ENCODE peak calls at places on chromosome 11, in five cellular contexts. P is stomach, A is HCT116, F is astrocyte of the spinal cord, W is type B pancreatic cell. Y is an unnamed sample.

GRCh38 chr11:77200869-77201268 is 72.8 kb downstream of the MYO7A start:
- DNase-seq in F (no peak), P (peak), A (no peak), W (no peak), Y (no peak)

GRCh38 chr11:92739020-92739419 is 230.4 kb upstream of the MTNR1B start:
- DNase-seq in P (no peak), F (peak), A (no peak), W (no peak), Y (no peak)

GRCh38 chr11:130916910-130917309 is 631 bp upstream of the SNX19 start:
- DNase-seq in A (no peak), F (no peak), P (no peak), W (no peak), Y (no peak)

GRCh38 chr11:130325691-130326090 is 11.0 kb upstream of the ZBTB44 start:
- DNase-seq in F (no peak), P (no peak), A (no peak), W (no peak), Y (no peak)

GRCh38 chr11:19879309-19880087 is 166.9 kb downstream of the NAV2 start:
- DNase-seq in P (no peak), A (no peak), F (no peak), W (no peak), Y (no peak)

GRCh38 chr11:83157755-83158473 is 983 bp downstream of the PCF11 start:
- DNase-seq in W (no peak), A (no peak), F (peak), P (peak), Y (no peak)

GRCh38 chr11:37786214-37786755 is 1188.2 kb upstream of the RAG2 start:
- DNase-seq in A (no peak), F (peak), P (no peak), W (no peak), Y (no peak)

GRCh38 chr11:103845331-103845730 is 191.1 kb upstream of the DDI1 start:
- DNase-seq in W (no peak), A (no peak), F (no peak), P (no peak), Y (no peak)

GRCh38 chr11:104534268-104534667 is 364.0 kb downstream of the CASP12 start:
- DNase-seq in A (no peak), F (peak), W (no peak), P (no peak), Y (peak)

GRCh38 chr11:23233075-23233474 is 372.8 kb upstream of the CCDC179 start:
- DNase-seq in A (no peak), P (no peak), F (peak), W (no peak), Y (peak)

GRCh38 chr11:100957499-100957898 is 172.1 kb downstream of the PGR start:
- DNase-seq in F (no peak), A (no peak), W (no peak), P (no peak), Y (no peak)

DNA sequence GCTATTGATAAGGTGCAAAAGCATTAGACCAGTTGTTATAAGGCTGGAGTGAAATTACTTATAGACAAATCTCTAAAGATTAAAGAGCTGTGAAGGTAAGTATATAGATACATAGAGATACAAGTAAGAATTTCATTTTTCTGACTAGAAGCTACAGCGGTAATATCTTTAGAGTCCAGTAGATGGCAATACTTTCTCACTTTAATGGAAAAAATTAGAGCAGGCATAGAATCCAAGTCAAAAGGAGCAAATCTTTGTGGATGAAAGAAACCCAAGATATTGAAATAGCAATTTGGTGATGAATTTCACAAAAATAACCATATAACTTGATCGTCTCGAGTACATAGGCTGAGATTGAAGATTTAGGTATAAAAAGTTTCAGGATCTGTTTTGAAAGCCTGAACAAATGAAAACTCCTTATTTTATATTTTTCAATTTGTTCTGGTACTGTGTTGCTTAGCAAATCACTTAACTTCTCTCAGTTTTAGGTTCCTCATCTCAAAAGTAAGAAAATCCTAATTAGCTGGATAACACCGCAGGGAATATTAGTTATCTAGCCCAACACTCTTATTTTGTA is 81.9 kb downstream of the UVRAG start:
- DNase-seq in P (no peak), F (peak), A (peak), W (no peak), Y (peak)
- TF ChIP-seq CTCF in P (peak), F (peak), A (peak), W (peak), Y (peak)

DNA sequence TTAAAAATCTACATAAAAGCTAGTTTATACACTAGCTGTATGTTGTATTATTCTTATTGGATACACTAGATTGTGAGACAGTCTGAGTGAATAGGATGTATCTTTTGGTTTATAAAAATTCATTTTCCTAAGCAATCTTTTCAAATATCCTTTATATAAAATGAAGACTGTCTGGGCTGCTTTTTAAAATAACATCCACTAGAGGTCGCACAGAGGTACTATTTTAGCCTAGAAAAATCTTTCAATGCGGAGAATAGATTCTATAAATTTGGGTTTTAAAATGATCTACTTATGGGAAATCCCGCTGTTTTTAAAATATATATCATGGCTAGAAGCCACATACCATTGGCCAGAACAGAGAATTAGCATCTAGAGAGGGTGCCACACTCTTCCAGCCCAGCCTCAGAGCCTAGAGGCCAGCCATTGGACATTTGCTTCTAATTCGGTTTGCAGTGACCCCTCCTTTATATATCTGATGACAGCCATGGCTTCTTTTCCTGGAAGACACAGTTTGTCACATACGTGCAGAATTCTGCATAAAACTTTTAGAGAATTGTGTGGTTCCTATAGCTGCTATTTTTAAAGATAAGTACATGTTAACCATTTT is 7.3 kb downstream of the C11orf97 start:
- DNase-seq in W (no peak), A (peak), P (no peak), F (peak), Y (no peak)
- TF ChIP-seq CTCF in W (peak), A (peak), P (peak), F (peak), Y (peak)

GRCh38 chr11:116262370-116262769 is 510.4 kb downstream of the BUD13 start:
- DNase-seq in A (no peak), P (no peak), W (no peak), F (no peak), Y (no peak)
- TF ChIP-seq CTCF in A (no peak), P (no peak), W (no peak), F (no peak), Y (no peak)

GRCh38 chr11:88281317-88281712 is 56.2 kb downstream of the CTSC start:
- DNase-seq in F (peak), A (no peak), W (no peak), P (no peak), Y (no peak)
- TF ChIP-seq CTCF in F (peak), A (peak), W (no peak), P (no peak), Y (no peak)

DNA sequence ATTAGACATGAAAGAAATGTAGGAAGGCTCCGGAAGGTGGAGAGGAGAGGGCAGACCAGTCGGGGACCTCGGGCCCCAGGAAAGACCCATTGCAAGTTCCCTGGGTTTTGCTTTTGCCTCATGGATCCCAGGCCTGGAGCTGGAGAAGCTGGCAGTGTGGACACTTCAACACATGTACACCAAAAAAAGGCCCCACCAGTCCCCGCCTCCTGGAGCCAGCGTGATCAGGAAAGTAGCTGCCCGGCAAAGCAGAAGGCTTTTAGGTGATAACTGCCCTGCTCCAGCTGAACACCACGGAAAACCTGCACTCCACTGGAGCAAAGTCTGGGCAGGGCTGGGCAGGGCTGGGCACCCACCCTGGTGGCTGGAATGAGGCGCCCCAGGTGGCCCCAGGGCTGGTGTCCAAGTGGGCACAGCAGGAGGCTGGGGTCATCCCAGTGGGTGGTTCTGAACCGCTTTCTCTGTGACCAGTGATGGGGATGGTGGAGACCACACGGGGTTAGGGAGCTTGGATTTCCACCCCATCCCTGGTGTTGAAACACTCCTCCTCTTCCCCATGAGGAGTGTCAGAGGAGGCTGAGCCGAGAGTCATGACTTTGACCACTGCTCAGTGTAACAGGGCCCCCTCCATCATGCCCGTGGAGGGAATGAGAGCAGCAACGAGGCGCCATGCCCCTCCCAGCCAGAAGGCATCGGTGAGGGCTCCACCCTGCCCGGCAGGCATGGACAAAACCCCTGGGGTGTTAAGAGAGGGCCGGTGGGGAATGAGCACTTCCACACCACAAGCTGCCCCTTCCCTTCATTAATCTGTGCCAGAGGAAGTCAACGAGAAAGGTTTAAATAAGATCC is 16.9 kb upstream of the MUC5AC start:
- DNase-seq in F (no peak), W (peak), P (no peak), A (no peak), Y (no peak)
- TF ChIP-seq CTCF in F (no peak), W (no peak), P (no peak), A (no peak), Y (no peak)

DNA sequence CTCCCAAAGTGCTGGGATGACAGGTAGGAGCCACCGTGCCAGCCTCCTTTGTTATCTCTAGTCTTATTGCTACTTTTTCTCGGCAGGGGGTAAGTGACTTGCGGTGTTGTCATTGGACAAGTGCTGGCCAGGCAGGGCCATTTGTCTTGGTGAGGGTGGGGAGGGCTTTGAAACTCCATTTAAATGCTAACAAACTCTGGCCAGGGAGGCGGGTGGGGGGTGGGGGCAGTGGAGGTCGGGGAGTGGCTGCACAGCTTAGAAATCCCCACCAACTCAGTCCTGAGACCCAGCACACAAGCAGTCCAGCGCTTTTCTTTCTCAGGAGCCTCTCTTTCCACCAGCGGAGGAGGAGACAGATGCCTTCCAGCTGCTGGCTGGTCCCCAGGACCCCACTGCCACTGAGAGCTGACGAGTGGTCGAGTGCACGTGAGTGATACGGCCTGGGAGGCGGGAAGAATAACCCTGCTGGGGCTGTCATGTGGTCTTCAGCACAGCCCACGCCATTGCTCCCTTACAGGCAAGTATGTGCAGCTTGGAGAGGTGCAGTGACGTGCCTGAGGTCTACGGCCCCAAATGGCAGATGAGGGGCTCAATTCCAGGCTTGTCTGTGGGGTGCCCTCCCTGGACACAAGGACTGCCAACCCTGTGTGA is 24.2 kb upstream of the OSBPL5 start:
- DNase-seq in P (no peak), F (no peak), W (no peak), A (no peak), Y (no peak)
- TF ChIP-seq CTCF in P (no peak), F (no peak), W (no peak), A (no peak), Y (no peak)